ENCODE peak calls at places on chromosomes 16 and 17, in ten cellular contexts. One of them, this sample, is unnamed.

GRCh38 chr17:62172492-62173291 is 107.6 kb upstream of the MED13 start:
- DNase-seq in esophagus muscularis mucosa: no peak
- DNase-seq in D721Med: no peak
- DNase-seq in SK-N-SH: no peak
- DNase-seq in mammary epithelial cell: no peak
- DNase-seq in brain microvascular endothelial cell: no peak
- DNase-seq in tibial nerve: no peak
- DNase-seq in sigmoid colon: no peak
- DNase-seq in nephron progenitor cell: no peak
- DNase-seq in IMR-90: no peak
- DNase-seq in this sample: no peak

GRCh38 chr17:72120878-72121163 is at the start of gene SOX9:
- DNase-seq in nephron progenitor cell: peak
- DNase-seq in brain microvascular endothelial cell: peak
- DNase-seq in mammary epithelial cell: peak
- DNase-seq in esophagus muscularis mucosa: no peak
- DNase-seq in sigmoid colon: peak
- DNase-seq in SK-N-SH: peak
- DNase-seq in IMR-90: peak
- DNase-seq in tibial nerve: peak
- DNase-seq in D721Med: no peak
- DNase-seq in this sample: peak

GRCh38 chr16:29943846-29944669 is 17.8 kb upstream of the TMEM219 start:
- DNase-seq in tibial nerve: no peak
- DNase-seq in sigmoid colon: peak
- DNase-seq in IMR-90: peak
- DNase-seq in brain microvascular endothelial cell: peak
- DNase-seq in mammary epithelial cell: peak
- DNase-seq in esophagus muscularis mucosa: no peak
- DNase-seq in D721Med: no peak
- DNase-seq in nephron progenitor cell: peak
- DNase-seq in SK-N-SH: no peak
- DNase-seq in this sample: peak

GRCh38 chr17:60086822-60087591 is 8.3 kb upstream of the HEATR6 start:
- DNase-seq in esophagus muscularis mucosa: no peak
- DNase-seq in D721Med: no peak
- DNase-seq in IMR-90: peak
- DNase-seq in mammary epithelial cell: no peak
- DNase-seq in nephron progenitor cell: no peak
- DNase-seq in SK-N-SH: no peak
- DNase-seq in brain microvascular endothelial cell: peak
- DNase-seq in tibial nerve: no peak
- DNase-seq in sigmoid colon: no peak
- DNase-seq in this sample: peak

GRCh38 chr16:67021321-67021720 is 7.6 kb upstream of the CBFB start:
- DNase-seq in SK-N-SH: no peak
- DNase-seq in brain microvascular endothelial cell: no peak
- DNase-seq in IMR-90: no peak
- DNase-seq in mammary epithelial cell: no peak
- DNase-seq in sigmoid colon: peak
- DNase-seq in esophagus muscularis mucosa: no peak
- DNase-seq in nephron progenitor cell: no peak
- DNase-seq in D721Med: no peak
- DNase-seq in tibial nerve: no peak
- DNase-seq in this sample: no peak

GRCh38 chr17:38361700-38362465 is 10.2 kb downstream of the SOCS7 start:
- DNase-seq in esophagus muscularis mucosa: no peak
- DNase-seq in mammary epithelial cell: peak
- DNase-seq in SK-N-SH: no peak
- DNase-seq in sigmoid colon: no peak
- DNase-seq in nephron progenitor cell: no peak
- DNase-seq in D721Med: no peak
- DNase-seq in brain microvascular endothelial cell: no peak
- DNase-seq in IMR-90: no peak
- DNase-seq in tibial nerve: no peak
- DNase-seq in this sample: no peak

GRCh38 chr16:86590501-86591144 is 12.3 kb downstream of the FOXL1 start:
- DNase-seq in sigmoid colon: no peak
- DNase-seq in mammary epithelial cell: peak
- DNase-seq in tibial nerve: no peak
- DNase-seq in brain microvascular endothelial cell: peak
- DNase-seq in esophagus muscularis mucosa: no peak
- DNase-seq in SK-N-SH: no peak
- DNase-seq in IMR-90: peak
- DNase-seq in nephron progenitor cell: no peak
- DNase-seq in D721Med: no peak
- DNase-seq in this sample: peak

GRCh38 chr16:86074651-86075487 is 175.9 kb downstream of the IRF8 start:
- DNase-seq in brain microvascular endothelial cell: no peak
- DNase-seq in esophagus muscularis mucosa: no peak
- DNase-seq in nephron progenitor cell: peak
- DNase-seq in tibial nerve: no peak
- DNase-seq in IMR-90: peak
- DNase-seq in sigmoid colon: peak
- DNase-seq in D721Med: no peak
- DNase-seq in SK-N-SH: no peak
- DNase-seq in mammary epithelial cell: peak
- DNase-seq in this sample: no peak

DNA sequence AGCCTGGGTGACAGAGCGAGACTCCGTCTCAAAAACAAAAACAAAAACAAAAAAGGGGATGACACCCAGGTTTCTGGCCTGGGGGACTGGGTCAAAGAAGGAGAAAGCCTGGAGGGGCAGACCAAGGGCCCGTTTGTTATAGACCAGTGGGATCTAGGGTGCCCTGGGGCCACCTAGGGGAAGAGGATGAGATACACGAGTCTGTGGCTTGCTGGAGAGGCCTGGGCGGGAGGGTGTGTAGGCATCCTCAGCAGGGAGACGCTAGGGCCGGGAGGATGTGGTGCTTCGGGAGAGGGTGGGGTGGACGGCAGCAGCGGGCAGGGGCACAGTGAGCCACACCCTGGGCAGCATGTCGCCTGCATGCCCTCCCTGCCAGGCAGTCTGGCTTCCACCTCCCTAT is 17.1 kb upstream of the CRK start:
- DNase-seq in D721Med: no peak
- DNase-seq in nephron progenitor cell: no peak
- DNase-seq in sigmoid colon: no peak
- DNase-seq in IMR-90: no peak
- DNase-seq in esophagus muscularis mucosa: no peak
- DNase-seq in SK-N-SH: no peak
- DNase-seq in tibial nerve: no peak
- DNase-seq in mammary epithelial cell: no peak
- DNase-seq in brain microvascular endothelial cell: no peak
- DNase-seq in this sample: no peak
- TF ChIP-seq CTCF in D721Med: no peak
- TF ChIP-seq CTCF in nephron progenitor cell: no peak
- TF ChIP-seq CTCF in sigmoid colon: no peak
- TF ChIP-seq CTCF in IMR-90: no peak
- TF ChIP-seq CTCF in esophagus muscularis mucosa: no peak
- TF ChIP-seq CTCF in SK-N-SH: no peak
- TF ChIP-seq CTCF in tibial nerve: no peak
- TF ChIP-seq CTCF in mammary epithelial cell: no peak
- TF ChIP-seq CTCF in brain microvascular endothelial cell: peak
- TF ChIP-seq CTCF in this sample: no peak

DNA sequence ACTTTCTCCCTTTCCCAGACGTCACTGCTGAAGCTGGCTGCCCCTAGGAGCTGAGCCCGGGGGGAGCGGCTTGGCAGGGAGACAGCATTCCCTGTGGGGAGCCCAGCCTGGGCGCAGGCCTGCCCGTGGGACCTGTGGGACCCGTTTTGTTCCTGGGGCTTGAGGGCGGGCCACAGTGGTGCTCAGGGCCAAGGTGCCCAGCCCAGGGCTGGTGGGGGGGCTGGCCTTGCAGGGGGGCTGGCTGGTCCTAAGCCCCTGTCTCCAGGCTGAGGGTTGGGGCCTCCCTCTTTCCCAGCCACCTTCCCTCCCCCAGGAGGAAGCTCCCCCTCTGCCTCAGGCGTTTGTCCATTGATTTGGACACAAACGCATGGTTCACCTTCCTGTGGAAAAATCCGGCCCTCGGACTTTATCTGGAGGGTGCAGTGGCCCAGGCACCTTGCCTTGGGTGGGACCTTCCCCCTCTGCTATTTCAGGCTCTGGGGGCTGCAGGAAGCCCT is 4.4 kb downstream of the NHERF2 start:
- DNase-seq in brain microvascular endothelial cell: no peak
- DNase-seq in esophagus muscularis mucosa: no peak
- DNase-seq in sigmoid colon: no peak
- DNase-seq in IMR-90: no peak
- DNase-seq in tibial nerve: no peak
- DNase-seq in mammary epithelial cell: no peak
- DNase-seq in SK-N-SH: no peak
- DNase-seq in nephron progenitor cell: no peak
- DNase-seq in D721Med: no peak
- DNase-seq in this sample: no peak
- TF ChIP-seq CTCF in brain microvascular endothelial cell: no peak
- TF ChIP-seq CTCF in esophagus muscularis mucosa: no peak
- TF ChIP-seq CTCF in sigmoid colon: no peak
- TF ChIP-seq CTCF in IMR-90: no peak
- TF ChIP-seq CTCF in tibial nerve: no peak
- TF ChIP-seq CTCF in mammary epithelial cell: no peak
- TF ChIP-seq CTCF in SK-N-SH: no peak
- TF ChIP-seq CTCF in nephron progenitor cell: no peak
- TF ChIP-seq CTCF in D721Med: no peak
- TF ChIP-seq CTCF in this sample: no peak

DNA sequence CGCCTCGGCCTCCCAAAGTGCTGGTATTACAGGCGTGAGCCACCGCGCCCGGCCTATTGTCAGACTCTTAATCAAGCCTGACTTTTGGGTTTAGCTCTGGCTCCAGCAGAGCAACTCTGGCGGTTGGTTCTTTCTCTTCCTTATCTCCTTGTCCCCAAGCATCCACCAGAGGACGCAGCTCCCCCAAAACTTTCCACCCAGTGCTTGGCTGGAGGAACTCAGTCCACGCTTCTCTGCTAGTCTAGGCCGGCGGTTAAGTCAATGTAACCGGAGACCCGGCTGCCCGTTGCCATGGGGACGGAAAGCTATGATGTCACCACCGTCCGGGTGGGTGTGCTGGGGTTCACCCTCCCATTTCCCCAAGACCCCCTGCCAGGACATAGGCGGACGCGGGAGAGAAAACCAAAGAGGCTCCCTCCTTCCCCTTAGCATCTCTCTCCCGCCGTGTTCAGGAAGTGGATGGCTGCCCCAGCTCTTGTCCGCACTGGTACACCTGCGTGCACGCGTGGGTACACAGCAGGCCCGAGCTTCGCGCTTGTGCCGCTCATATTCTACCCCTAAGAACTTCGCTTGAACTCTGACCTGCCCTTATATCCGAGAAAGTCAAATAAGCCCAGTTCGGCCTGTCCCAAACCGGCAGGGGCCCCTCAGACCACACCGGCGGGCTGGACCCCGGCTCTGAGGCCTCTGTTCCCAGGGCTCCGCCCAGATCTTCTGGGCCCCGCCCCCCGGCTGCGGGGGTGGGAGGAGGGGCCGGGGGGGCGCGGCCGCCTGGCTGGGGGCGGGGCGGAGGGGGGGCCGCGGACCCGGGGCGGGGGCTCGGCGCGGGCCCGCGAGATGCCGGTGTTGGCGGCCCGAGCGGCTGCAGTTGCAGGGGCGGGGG is at the start of gene RND2:
- DNase-seq in sigmoid colon: peak
- DNase-seq in SK-N-SH: peak
- DNase-seq in mammary epithelial cell: peak
- DNase-seq in IMR-90: peak
- DNase-seq in nephron progenitor cell: peak
- DNase-seq in tibial nerve: peak
- DNase-seq in D721Med: peak
- DNase-seq in brain microvascular endothelial cell: peak
- DNase-seq in esophagus muscularis mucosa: peak
- DNase-seq in this sample: peak
- TF ChIP-seq CTCF in sigmoid colon: peak
- TF ChIP-seq CTCF in SK-N-SH: peak
- TF ChIP-seq CTCF in mammary epithelial cell: peak
- TF ChIP-seq CTCF in IMR-90: peak
- TF ChIP-seq CTCF in nephron progenitor cell: peak
- TF ChIP-seq CTCF in tibial nerve: peak
- TF ChIP-seq CTCF in D721Med: peak
- TF ChIP-seq CTCF in brain microvascular endothelial cell: peak
- TF ChIP-seq CTCF in esophagus muscularis mucosa: peak
- TF ChIP-seq CTCF in this sample: peak

GRCh38 chr16:68739964-68740627 is 3.0 kb downstream of the CDH1 start:
- DNase-seq in brain microvascular endothelial cell: no peak
- DNase-seq in SK-N-SH: no peak
- DNase-seq in tibial nerve: no peak
- DNase-seq in IMR-90: no peak
- DNase-seq in D721Med: no peak
- DNase-seq in mammary epithelial cell: peak
- DNase-seq in esophagus muscularis mucosa: no peak
- DNase-seq in nephron progenitor cell: no peak
- DNase-seq in sigmoid colon: no peak
- DNase-seq in this sample: no peak

GRCh38 chr16:68740628-68741346 is 3.7 kb downstream of the CDH1 start:
- DNase-seq in mammary epithelial cell: no peak
- DNase-seq in sigmoid colon: no peak
- DNase-seq in tibial nerve: no peak
- DNase-seq in D721Med: no peak
- DNase-seq in esophagus muscularis mucosa: no peak
- DNase-seq in nephron progenitor cell: no peak
- DNase-seq in brain microvascular endothelial cell: no peak
- DNase-seq in SK-N-SH: no peak
- DNase-seq in IMR-90: no peak
- DNase-seq in this sample: no peak

GRCh38 chr16:68737046-68737729 is at the start of gene CDH1:
- DNase-seq in nephron progenitor cell: peak
- DNase-seq in sigmoid colon: no peak
- DNase-seq in brain microvascular endothelial cell: no peak
- DNase-seq in esophagus muscularis mucosa: no peak
- DNase-seq in mammary epithelial cell: peak
- DNase-seq in SK-N-SH: peak
- DNase-seq in IMR-90: no peak
- DNase-seq in D721Med: no peak
- DNase-seq in tibial nerve: no peak
- DNase-seq in this sample: no peak

GRCh38 chr16:68736561-68736960 is 531 bp upstream of the CDH1 start:
- DNase-seq in esophagus muscularis mucosa: no peak
- DNase-seq in sigmoid colon: no peak
- DNase-seq in tibial nerve: no peak
- DNase-seq in brain microvascular endothelial cell: no peak
- DNase-seq in mammary epithelial cell: no peak
- DNase-seq in IMR-90: no peak
- DNase-seq in nephron progenitor cell: no peak
- DNase-seq in SK-N-SH: no peak
- DNase-seq in D721Med: no peak
- DNase-seq in this sample: no peak

DNA sequence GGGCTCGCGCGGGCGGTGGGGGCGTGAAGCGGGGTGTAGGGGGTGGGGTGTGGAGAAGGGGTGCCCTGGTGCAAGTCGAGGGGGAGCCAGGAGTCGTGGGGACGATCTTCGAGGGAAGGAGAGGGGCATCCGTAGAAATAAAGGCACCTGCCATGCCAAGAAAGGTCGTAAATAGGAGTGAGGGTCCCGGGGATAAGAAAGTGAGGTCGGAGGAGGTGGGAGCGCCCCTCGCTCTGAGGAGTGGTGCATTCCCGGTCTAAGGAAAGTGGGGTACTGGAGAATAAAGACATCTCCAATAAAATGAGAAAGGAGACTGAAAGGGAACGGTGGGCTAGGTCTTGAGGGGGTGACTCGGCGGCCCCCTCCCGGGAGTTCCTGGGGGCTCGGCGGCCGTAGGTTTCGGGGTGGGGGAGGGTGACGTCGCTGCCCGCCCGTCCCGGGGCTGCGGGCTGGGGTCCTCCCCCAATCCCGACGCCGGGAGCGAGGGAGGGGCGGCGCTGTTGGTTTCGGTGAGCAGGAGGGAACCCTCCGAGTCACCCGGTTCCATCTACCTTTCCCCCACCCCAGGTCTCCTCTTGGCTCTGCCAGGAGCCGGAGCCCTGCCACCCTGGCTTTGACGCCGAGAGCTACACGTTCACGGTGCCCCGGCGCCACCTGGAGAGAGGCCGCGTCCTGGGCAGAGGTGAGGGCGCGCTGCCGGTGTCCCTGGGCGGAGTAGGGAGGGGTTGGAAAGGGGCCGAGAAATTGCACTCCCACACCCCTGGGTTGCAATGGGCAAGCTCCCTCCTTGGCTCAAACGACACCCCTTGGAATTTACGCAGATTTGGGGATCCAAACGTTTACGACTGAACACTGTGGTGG is 868 bp downstream of the CDH1 start:
- DNase-seq in D721Med: no peak
- DNase-seq in tibial nerve: no peak
- DNase-seq in brain microvascular endothelial cell: no peak
- DNase-seq in esophagus muscularis mucosa: no peak
- DNase-seq in SK-N-SH: peak
- DNase-seq in nephron progenitor cell: peak
- DNase-seq in sigmoid colon: no peak
- DNase-seq in mammary epithelial cell: peak
- DNase-seq in IMR-90: no peak
- DNase-seq in this sample: no peak
- TF ChIP-seq CTCF in D721Med: no peak
- TF ChIP-seq CTCF in tibial nerve: no peak
- TF ChIP-seq CTCF in brain microvascular endothelial cell: no peak
- TF ChIP-seq CTCF in esophagus muscularis mucosa: no peak
- TF ChIP-seq CTCF in SK-N-SH: no peak
- TF ChIP-seq CTCF in nephron progenitor cell: no peak
- TF ChIP-seq CTCF in sigmoid colon: no peak
- TF ChIP-seq CTCF in mammary epithelial cell: no peak
- TF ChIP-seq CTCF in IMR-90: no peak
- TF ChIP-seq CTCF in this sample: no peak